ENCODE peak calls at places on chromosomes 2 and 18, in six cellular contexts. K is GM23338, I is body of pancreas, T is colonic mucosa, F is lower lobe of right lung, O is tibial artery. Q is an unnamed sample.

GRCh38 chr2:125455110-125455509 is 1200.8 kb upstream of the GYPC start:
- DNase-seq in F (no peak), O (no peak), I (no peak), K (no peak), T (no peak), Q (no peak)

GRCh38 chr2:155377178-155377780 is 678.8 kb downstream of the KCNJ3 start:
- DNase-seq in I (no peak), T (no peak), O (no peak), K (peak), F (no peak), Q (no peak)

GRCh38 chr2:223758131-223758840 is 79.1 kb downstream of the AP1S3 start:
- DNase-seq in I (no peak), O (no peak), F (no peak), T (no peak), K (no peak), Q (no peak)

GRCh38 chr18:21703241-21703820 is 1.2 kb downstream of the ABHD3 start:
- DNase-seq in O (no peak), T (peak), K (peak), F (no peak), I (no peak), Q (no peak)

GRCh38 chr2:220104871-220105351 is 477.5 kb downstream of the SLC4A3 start:
- DNase-seq in K (peak), I (no peak), O (no peak), F (no peak), T (no peak), Q (no peak)

GRCh38 chr2:149166958-149167810 is 128.7 kb downstream of the LYPD6B start:
- DNase-seq in K (no peak), T (no peak), F (no peak), O (no peak), I (no peak), Q (no peak)

GRCh38 chr18:48230459-48231113 is 178.6 kb downstream of the ZBTB7C start:
- DNase-seq in F (peak), O (peak), I (peak), K (peak), T (peak), Q (peak)

GRCh38 chr2:187434342-187434785 is 13.7 kb downstream of the CALCRL start:
- DNase-seq in F (no peak), T (no peak), I (no peak), O (no peak), K (no peak), Q (no peak)

GRCh38 chr2:240269380-240269779 is 128.9 kb upstream of the OTOS start:
- DNase-seq in T (no peak), I (no peak), F (no peak), K (no peak), O (no peak), Q (no peak)

GRCh38 chr2:68653538-68653982 is 10.2 kb downstream of the PROKR1 start:
- DNase-seq in I (no peak), T (no peak), K (no peak), O (peak), F (no peak), Q (no peak)

GRCh38 chr2:29802976-29803375 is 118.4 kb downstream of the ALK start:
- DNase-seq in O (no peak), T (no peak), K (no peak), F (no peak), I (no peak), Q (no peak)

GRCh38 chr2:220276736-220277444 is 649.5 kb downstream of the SLC4A3 start:
- DNase-seq in I (no peak), K (no peak), T (no peak), F (no peak), O (no peak), Q (no peak)

GRCh38 chr2:216115224-216115582 is 6.1 kb downstream of the XRCC5 start:
- DNase-seq in I (no peak), O (no peak), T (no peak), K (peak), F (no peak), Q (no peak)

GRCh38 chr2:216113572-216113971 is 4.4 kb downstream of the XRCC5 start:
- DNase-seq in O (no peak), F (no peak), K (no peak), T (no peak), I (no peak), Q (no peak)

GRCh38 chr2:216116418-216116817 is 7.3 kb downstream of the XRCC5 start:
- DNase-seq in I (no peak), F (no peak), O (no peak), K (no peak), T (no peak), Q (no peak)

GRCh38 chr2:216112926-216113325 is 3.8 kb downstream of the XRCC5 start:
- DNase-seq in T (no peak), F (no peak), K (no peak), O (no peak), I (no peak), Q (no peak)

GRCh38 chr2:216114476-216115223 is 5.5 kb downstream of the XRCC5 start:
- DNase-seq in O (peak), K (peak), F (peak), I (peak), T (peak), Q (peak)
- H3K27ac ChIP-seq in O (peak), K (peak), F (peak), I (peak), T (peak), Q (peak)

GRCh38 chr2:181309161-181309560 is 148.0 kb upstream of the ITGA4 start:
- DNase-seq in T (no peak), F (no peak), I (no peak), O (no peak), K (no peak), Q (no peak)
- H3K4me3 ChIP-seq in T (no peak), F (peak), I (no peak), O (no peak), K (no peak), Q (no peak)

GRCh38 chr2:237315170-237315880 is 98.6 kb downstream of the COL6A3 start:
- DNase-seq in I (peak), K (peak), T (peak), O (peak), F (peak), Q (peak)
- TF ChIP-seq CTCF in I (peak), K (no peak), T (no peak), O (peak), F (peak), Q (peak)

GRCh38 chr18:50193796-50194622 is 938 bp downstream of the MYO5B start:
- DNase-seq in I (peak), T (peak), O (no peak), F (no peak), K (peak), Q (no peak)

GRCh38 chr18:50194623-50195532 is at the start of gene MYO5B:
- DNase-seq in O (no peak), F (peak), K (peak), I (peak), T (peak), Q (no peak)

GRCh38 chr18:50190926-50191325 is 4.0 kb downstream of the MYO5B start:
- DNase-seq in F (no peak), O (no peak), I (no peak), K (no peak), T (no peak), Q (no peak)

GRCh38 chr18:50195689-50196088 is 742 bp upstream of the MYO5B start:
- DNase-seq in T (no peak), F (no peak), I (no peak), O (no peak), K (no peak), Q (no peak)

GRCh38 chr18:50192903-50193795 is 1.8 kb downstream of the MYO5B start:
- DNase-seq in F (peak), I (peak), T (peak), O (no peak), K (peak), Q (no peak)
- H3K27ac ChIP-seq in F (no peak), I (no peak), T (peak), O (no peak), K (no peak), Q (no peak)

GRCh38 chr2:181304011-181304844 is 153.0 kb upstream of the ITGA4 start:
- DNase-seq in O (no peak), I (no peak), K (no peak), T (no peak), F (no peak), Q (no peak)

GRCh38 chr2:181308731-181309130 is 148.5 kb upstream of the ITGA4 start:
- DNase-seq in O (no peak), T (no peak), F (no peak), K (no peak), I (no peak), Q (no peak)

GRCh38 chr2:181307203-181307991 is 149.8 kb upstream of the ITGA4 start:
- DNase-seq in T (no peak), F (no peak), I (no peak), K (no peak), O (no peak), Q (no peak)

GRCh38 chr2:181305151-181306123 is 151.7 kb upstream of the ITGA4 start:
- DNase-seq in I (no peak), O (no peak), T (peak), F (no peak), K (peak), Q (no peak)

DNA sequence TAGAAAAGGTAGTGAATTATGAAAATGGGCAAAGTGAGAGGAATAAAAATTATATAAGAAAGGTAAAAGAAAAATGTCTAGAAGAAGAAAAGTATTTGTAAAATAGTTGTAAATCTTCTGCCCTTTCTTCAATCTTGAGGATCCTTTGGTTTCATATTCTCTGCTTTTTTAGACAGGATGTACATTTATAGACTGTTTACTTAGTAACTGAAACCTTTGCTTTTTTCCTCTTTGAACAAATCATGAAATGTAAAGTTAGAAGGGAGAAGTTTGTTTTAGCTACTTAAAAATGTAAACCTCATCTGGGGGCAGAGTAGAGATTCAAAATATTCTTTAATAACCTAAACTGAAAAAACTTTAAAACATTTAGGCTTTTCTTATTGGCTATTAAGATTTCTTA is 150.4 kb upstream of the ITGA4 start:
- DNase-seq in K (no peak), I (no peak), F (no peak), T (no peak), O (no peak), Q (no peak)
- H3K4me3 ChIP-seq in K (no peak), I (no peak), F (no peak), T (no peak), O (no peak), Q (no peak)

DNA sequence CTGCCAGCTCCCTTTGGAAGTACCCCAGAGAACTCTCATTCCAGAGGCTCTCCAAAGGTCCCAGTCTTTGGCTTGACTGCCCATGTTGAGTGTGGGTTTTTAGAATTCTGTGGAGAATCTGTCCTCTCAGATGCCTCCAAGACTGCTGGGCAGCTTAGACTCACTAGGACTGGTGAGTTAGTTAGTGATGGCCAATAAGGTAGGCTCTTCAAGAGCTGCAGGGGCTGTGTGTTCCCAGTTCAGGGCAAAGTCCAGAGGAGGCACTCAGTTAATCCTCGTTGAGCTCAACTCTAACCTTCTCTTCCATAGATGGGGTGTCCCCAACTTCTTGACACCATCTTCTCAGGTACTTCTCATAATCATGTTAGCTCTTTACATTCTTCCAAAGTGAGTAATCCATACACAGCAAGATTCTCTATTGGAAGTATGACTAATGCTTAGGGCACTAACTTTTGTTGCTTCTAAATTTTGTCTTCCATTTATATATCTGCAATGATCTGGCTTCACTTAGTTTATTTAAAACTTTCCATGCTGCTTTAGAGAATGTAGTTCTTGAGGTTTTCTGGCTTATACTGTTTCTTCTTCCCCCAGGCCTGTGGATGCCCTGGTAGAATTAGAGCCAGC is 88.9 kb downstream of the POLE4 start:
- DNase-seq in K (no peak), T (no peak), I (no peak), O (no peak), F (no peak), Q (no peak)
- TF ChIP-seq CTCF in K (no peak), T (no peak), I (no peak), O (no peak), F (no peak), Q (no peak)

GRCh38 chr2:101963198-101963597 is 28.6 kb upstream of the IL1R2 start:
- DNase-seq in F (no peak), O (no peak), T (no peak), K (no peak), I (no peak), Q (no peak)

GRCh38 chr2:101958071-101958470 is 33.7 kb upstream of the IL1R2 start:
- DNase-seq in T (no peak), O (no peak), I (no peak), K (no peak), F (no peak), Q (no peak)

GRCh38 chr2:101962243-101962809 is 29.4 kb upstream of the IL1R2 start:
- DNase-seq in I (no peak), O (no peak), K (no peak), F (no peak), T (no peak), Q (no peak)

GRCh38 chr2:101961287-101962242 is 30.2 kb upstream of the IL1R2 start:
- DNase-seq in F (peak), I (peak), O (peak), K (no peak), T (peak), Q (peak)

DNA sequence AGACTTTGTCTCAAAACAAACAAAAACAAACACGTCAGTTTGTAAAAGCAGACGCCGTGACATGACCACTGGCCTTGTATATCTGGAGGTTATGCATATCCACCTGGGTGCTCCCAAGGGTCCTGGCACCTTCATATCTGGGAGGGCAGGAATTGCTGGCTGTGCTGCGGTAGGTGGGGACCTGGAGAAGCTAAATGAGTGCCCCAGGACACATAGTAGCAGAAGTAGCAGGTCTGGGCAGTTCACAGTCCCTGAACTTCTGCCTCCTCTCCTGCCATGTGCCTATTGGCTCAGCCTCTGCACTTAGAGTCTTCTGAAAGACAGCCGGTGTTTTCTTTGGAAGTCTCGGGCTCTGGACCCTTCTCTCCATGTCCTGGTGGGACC is 30.9 kb upstream of the IL1R2 start:
- DNase-seq in I (no peak), T (no peak), F (no peak), K (no peak), O (no peak), Q (no peak)
- H3K27ac ChIP-seq in I (no peak), T (peak), F (peak), K (no peak), O (peak), Q (peak)

DNA sequence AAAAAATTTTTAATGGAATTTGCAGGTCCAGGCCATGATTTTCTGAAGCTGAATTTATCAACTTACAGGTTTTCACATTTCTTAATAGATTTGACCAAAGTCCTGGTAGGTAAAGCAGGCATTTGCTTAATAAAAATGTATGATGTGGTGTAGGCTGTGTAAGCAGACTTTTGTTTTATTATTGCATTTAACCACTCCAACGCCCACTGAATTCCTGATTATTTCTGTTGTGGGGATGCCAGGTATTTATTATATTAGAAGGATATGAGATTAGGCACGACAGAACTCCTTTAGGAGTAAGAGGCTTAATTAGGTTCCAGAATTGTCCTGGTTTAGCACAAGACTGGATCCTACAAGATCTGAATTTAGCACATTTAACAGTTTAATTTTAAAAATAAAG is 111.1 kb downstream of the ADCYAP1 start:
- DNase-seq in T (no peak), K (no peak), O (no peak), F (no peak), I (no peak), Q (no peak)
- H3K4me3 ChIP-seq in T (no peak), K (peak), O (no peak), F (no peak), I (no peak), Q (no peak)

Q was measured in gastrocnemius medialis.